ENCODE peak calls at places on chromosomes 2 and 18, in four cellular contexts. B, W, S and M are unnamed samples.

GRCh38 chr2:169106125-169106524 is 36.8 kb downstream of the DHRS9 start:
- DNase-seq in S (no peak), W (no peak), B (no peak), M (no peak)

GRCh38 chr18:79200546-79201268 is 131.5 kb downstream of the ATP9B start:
- DNase-seq in S (no peak), B (no peak), W (no peak), M (peak; percentile 11)

GRCh38 chr2:140085674-140086073 is 1305.5 kb upstream of the NXPH2 start:
- DNase-seq in S (no peak), W (no peak), B (no peak), M (no peak)

GRCh38 chr2:63875758-63876710 is 34.3 kb downstream of the UGP2 start:
- DNase-seq in B (no peak), W (no peak), S (no peak), M (no peak)

GRCh38 chr2:233708942-233709341 is 3.8 kb upstream of the UGT1A5 start:
- DNase-seq in S (no peak), B (no peak), W (no peak), M (no peak)

GRCh38 chr18:27605107-27605834 is 420.2 kb upstream of the CHST9 start:
- DNase-seq in W (peak; percentile 62), S (peak; percentile 53), B (no peak), M (peak; percentile 30)

GRCh38 chr2:147572622-147573021 is 272.2 kb upstream of the ACVR2A start:
- DNase-seq in S (no peak), W (no peak), B (no peak), M (no peak)

GRCh38 chr2:79855264-79856006 is 342.6 kb downstream of the CTNNA2 start:
- DNase-seq in W (peak; percentile 59), B (no peak), S (no peak), M (peak; percentile 30)

GRCh38 chr2:160368988-160369935 is 124.3 kb downstream of the RBMS1 start:
- DNase-seq in W (no peak), S (no peak), B (no peak), M (no peak)

GRCh38 chr2:148969585-148970180 is 68.8 kb upstream of the LYPD6B start:
- DNase-seq in W (no peak), B (no peak), S (no peak), M (no peak)

GRCh38 chr2:158385646-158386045 is 70.9 kb downstream of the CCDC148 start:
- DNase-seq in S (no peak), B (no peak), W (no peak), M (no peak)

GRCh38 chr18:64073956-64074355 is 74.9 kb downstream of the LINC00305 start:
- DNase-seq in B (no peak), W (no peak), S (no peak), M (no peak)

GRCh38 chr2:240421396-240421795 is 14.1 kb upstream of the GPC1 start:
- DNase-seq in B (no peak), S (no peak), W (no peak), M (no peak)

GRCh38 chr2:7692657-7693161 is 775.5 kb downstream of the RNF144A start:
- DNase-seq in W (no peak), B (no peak), S (no peak), M (no peak)

GRCh38 chr18:36196239-36196995 is 9.1 kb downstream of the MOCOS start:
- DNase-seq in W (no peak), B (no peak), S (no peak), M (no peak)

GRCh38 chr2:31380243-31380642 is 34.3 kb downstream of the XDH start:
- DNase-seq in W (no peak), S (no peak), B (no peak), M (no peak)

GRCh38 chr18:24188120-24188519 is 49.3 kb downstream of the CABYR start:
- DNase-seq in B (no peak), W (no peak), S (no peak), M (no peak)

GRCh38 chr2:27822049-27822448 is 50.5 kb downstream of the MRPL33 start:
- DNase-seq in W (no peak), B (no peak), S (no peak), M (no peak)

GRCh38 chr2:120552800-120553471 is 182.7 kb upstream of the GLI2 start:
- DNase-seq in B (no peak), S (peak; percentile 90), W (peak; percentile 91), M (peak; percentile 70)

GRCh38 chr2:138491495-138491862 is 10.1 kb upstream of the SPOPL start:
- DNase-seq in B (no peak), W (no peak), S (no peak), M (no peak)

GRCh38 chr2:239950144-239950920 is 74.8 kb downstream of the NDUFA10 start:
- DNase-seq in W (no peak), B (no peak), S (no peak), M (no peak)

GRCh38 chr2:84858123-84858522 is 22.8 kb downstream of the TRABD2A start:
- DNase-seq in W (no peak), B (no peak), S (no peak), M (no peak)
- H3K9ac ChIP-seq in W (no peak overlapping the region), B (no peak overlapping the region), S (no peak overlapping the region), M (no peak overlapping the region)

GRCh38 chr2:202718614-202719013 is 83.8 kb downstream of the FAM117B start:
- DNase-seq in S (peak; percentile 43), B (no peak), W (no peak), M (no peak)
- TF ChIP-seq SUZ12 in S (no peak), B (no peak), W (no peak), M (no peak)

GRCh38 chr18:31610841-31611240 is 19.2 kb downstream of the TTR start:
- DNase-seq in W (peak; percentile 57), B (no peak), S (peak; percentile 61), M (peak; percentile 35)
- TF ChIP-seq ZNF274 in W (no peak), B (no peak), S (no peak), M (no peak)

DNA sequence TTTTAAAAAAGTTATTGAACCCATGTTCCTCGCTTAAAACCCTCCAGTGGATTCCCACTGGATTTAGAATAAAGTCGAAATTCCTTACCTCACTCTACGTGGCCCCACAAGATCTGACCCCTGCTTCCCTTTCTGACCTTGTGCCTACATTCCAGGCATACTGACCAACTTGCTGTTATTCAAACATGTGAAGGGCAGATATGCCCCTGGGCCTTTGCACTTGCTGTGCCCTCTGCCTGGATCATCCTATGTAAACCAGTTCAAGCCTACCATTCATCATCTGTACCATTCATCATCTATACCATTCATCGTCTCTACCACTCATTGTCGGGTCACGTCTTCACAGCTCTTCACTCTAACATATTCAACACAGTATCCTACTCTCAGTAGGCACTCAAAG is 41.3 kb upstream of the LPIN2 start:
- DNase-seq in S (no peak), W (no peak), B (no peak), M (no peak)
- H3K9ac ChIP-seq in S (no peak overlapping the region), W (no peak overlapping the region), B (no peak overlapping the region), M (no peak overlapping the region)

DNA sequence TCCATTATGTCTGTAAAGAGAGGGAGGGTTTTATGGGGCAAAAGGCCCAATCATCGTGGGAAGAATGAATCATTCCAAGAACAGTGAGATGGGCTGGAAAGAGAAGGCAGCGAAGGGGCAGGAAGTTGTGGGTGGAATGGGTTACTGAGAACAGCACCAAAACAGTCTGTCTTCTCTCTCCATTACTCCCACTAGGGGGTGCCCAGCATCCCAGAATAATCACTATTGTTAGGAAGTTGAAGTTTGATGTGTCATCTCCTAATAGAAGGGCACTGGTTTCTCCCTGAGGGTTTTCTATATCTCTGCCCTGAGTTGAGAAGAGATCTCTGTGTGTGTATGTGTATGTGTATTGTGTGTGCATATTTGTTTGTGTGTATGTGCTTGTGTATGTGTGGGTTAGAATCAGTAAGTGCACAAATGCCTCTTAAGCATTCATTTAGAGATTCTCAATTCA is 76.6 kb upstream of the MAP4K3 start:
- DNase-seq in B (peak; percentile 51), S (peak; percentile 83), W (no peak), M (peak; percentile 38)
- TF ChIP-seq SUZ12 in B (no peak), S (no peak), W (no peak), M (no peak)

DNA sequence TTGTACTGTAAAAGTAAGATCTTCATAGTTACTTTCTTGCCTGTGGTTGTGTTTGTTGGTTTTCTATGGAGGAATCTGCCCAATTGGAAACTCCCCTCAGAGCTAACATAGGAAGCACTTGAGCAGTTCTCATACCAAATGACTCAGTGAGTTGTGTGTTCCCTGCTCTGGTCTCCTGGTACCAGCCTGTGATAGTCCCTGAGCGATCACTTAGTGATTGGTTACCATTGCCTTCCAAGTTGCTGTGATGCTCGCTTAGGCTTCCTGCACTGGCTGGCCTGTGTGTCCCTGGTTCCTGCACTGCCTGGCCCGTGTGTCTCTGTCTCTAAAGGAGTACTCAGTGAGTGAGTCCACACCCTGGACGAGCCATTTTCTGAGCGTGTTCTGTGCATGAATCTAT is 133.0 kb downstream of the MAP4K4 start:
- DNase-seq in B (no peak), S (no peak), W (no peak), M (no peak)
- TF ChIP-seq ZNF274 in B (no peak), S (no peak), W (no peak), M (no peak)

GRCh38 chr2:215737496-215737895 is 275.9 kb downstream of the MREG start:
- DNase-seq in S (no peak), W (no peak), B (no peak), M (no peak)
- H3K9ac ChIP-seq in S (no peak overlapping the region), W (no peak overlapping the region), B (no peak overlapping the region), M (no peak overlapping the region)

DNA sequence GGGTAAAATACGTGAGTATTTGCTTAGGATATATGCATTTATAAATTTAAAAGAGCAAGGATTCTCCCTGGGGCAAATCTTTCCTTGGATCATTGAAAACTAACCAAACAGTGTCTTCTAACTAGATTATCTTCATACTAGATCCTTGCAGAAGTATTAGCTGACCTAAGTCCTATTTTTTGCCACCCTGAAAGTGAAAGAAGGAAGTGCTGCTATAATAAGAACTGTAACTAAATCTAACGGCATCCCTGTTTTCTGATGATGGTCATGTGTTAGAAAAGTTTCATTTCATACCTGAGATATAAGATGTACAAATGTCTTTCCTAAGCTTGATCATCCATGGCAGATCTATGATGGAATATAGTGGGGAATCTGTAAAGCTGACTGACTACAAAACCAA is 102.7 kb downstream of the MAP2 start:
- DNase-seq in S (no peak), B (no peak), W (no peak), M (no peak)
- TF ChIP-seq SUZ12 in S (no peak), B (no peak), W (no peak), M (no peak)

DNA sequence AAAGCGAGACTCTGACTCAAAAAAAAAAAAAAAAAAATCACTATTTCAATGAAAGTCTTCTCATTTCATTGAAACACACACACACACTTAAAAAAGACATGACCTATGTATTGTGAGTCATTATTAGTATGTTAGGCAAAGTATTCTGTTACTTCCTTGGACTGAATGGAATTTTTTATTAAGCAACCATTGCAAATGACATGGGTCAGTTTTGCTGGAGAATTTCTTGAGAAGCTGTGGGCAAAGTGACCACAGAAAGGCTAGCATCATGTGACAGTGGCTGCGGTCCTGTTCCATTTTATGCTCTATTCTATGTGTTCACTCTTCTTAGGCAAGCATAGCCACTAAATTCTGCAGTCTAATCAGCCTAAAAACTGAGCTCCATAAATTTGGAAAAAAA is 695.7 kb downstream of the TDRD15 start:
- DNase-seq in W (no peak), S (no peak), B (no peak), M (no peak)
- TF ChIP-seq ZNF274 in W (no peak), S (no peak), B (no peak), M (no peak)